ENCODE peak calls at places on chromosomes 16 and 17, in four cellular contexts. I, Y, E and S are unnamed samples.

GRCh38 chr17:50908860-50909764 is 43.0 kb upstream of the TOB1 start:
- DNase-seq in E (no peak), Y (no peak), I (peak), S (no peak)

GRCh38 chr17:61803796-61804195 is 59.5 kb downstream of the BRIP1 start:
- DNase-seq in E (no peak), I (no peak), Y (no peak), S (no peak)

GRCh38 chr16:86910146-86910805 is 331.9 kb downstream of the FOXL1 start:
- DNase-seq in E (no peak), Y (no peak), I (no peak), S (no peak)

GRCh38 chr16:88924834-88925539 is 52.0 kb downstream of the CBFA2T3 start:
- DNase-seq in I (peak), Y (no peak), E (peak), S (peak)

GRCh38 chr16:56637814-56638750 is at the start of gene MT1A:
- DNase-seq in I (no peak), E (no peak), Y (peak), S (no peak)

GRCh38 chr17:60269417-60269816 is 119.6 kb downstream of the CA4 start:
- DNase-seq in I (no peak), E (no peak), Y (no peak), S (no peak)

GRCh38 chr16:15770512-15770911 is 86.3 kb downstream of the MYH11 start:
- DNase-seq in I (no peak), E (no peak), Y (no peak), S (peak)

GRCh38 chr17:29495011-29495410 is 71.8 kb downstream of the ABHD15 start:
- DNase-seq in E (no peak), Y (no peak), I (no peak), S (peak)

DNA sequence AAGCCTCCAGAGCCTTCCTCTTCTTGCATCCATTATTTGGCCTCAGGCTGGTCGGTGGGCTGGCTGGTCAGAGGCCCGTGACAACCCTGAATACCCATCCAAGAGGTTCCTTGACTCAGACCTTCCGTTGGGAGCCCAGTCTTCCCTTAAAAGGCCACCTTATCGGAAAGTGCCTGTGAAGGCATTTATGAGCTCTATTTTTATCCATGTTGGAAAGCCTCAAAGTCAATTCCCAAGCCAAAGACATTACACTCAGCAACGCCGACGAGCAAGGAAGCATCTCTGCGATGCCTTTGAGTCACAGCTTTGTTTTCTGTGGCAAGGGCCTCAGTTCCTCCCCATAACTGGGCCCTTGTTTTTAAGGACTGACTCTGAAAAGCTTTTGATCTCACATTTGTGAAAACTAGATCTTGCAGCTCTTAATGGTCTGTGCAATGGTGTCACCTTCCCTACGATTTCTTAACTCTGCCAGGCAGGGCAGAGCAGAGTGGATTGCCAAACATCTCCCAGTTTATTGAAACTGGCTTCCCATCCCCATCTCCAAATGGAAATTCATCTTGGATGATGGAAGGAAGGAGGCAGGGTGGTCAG is 13.3 kb upstream of the SPOP start:
- DNase-seq in Y (peak), I (no peak), E (no peak), S (no peak)
- H3K4me3 ChIP-seq in Y (peak), I (no peak), E (no peak), S (no peak)

DNA sequence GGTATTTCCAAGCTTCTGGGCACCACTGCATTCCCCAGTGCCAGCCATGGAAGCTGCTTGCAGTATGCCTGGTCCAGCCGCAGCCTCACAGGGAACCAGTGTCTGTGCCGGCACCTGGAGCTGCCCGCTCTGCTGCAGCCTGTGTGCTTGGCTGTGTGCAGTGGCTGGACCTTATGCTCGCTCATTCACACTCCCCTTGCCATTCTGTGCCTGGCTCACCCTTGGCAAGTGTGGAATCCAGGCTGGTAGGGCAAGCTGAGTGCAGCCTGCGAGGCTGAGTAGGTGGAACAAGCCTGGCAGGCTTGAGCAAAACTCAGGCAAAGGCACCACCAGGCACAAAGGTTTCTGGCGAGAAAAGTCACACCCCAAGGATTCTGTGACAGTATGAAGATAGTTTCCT is 144.0 kb downstream of the MYO1D start:
- DNase-seq in I (no peak), Y (no peak), E (no peak), S (no peak)
- H3K4me3 ChIP-seq in I (no peak), Y (no peak), E (no peak), S (no peak)

GRCh38 chr16:65119905-65120341 is 1.9 kb downstream of the CDH11 start:
- DNase-seq in I (peak), Y (no peak), E (peak), S (no peak)
- H3K4me3 ChIP-seq in I (peak), Y (peak), E (peak), S (peak)

GRCh38 chr17:15442316-15443185 is 24.9 kb downstream of the CDRT4 start:
- DNase-seq in E (no peak), Y (no peak), I (no peak), S (no peak)
- H3K4me3 ChIP-seq in E (no peak), Y (no peak), I (no peak), S (no peak)

DNA sequence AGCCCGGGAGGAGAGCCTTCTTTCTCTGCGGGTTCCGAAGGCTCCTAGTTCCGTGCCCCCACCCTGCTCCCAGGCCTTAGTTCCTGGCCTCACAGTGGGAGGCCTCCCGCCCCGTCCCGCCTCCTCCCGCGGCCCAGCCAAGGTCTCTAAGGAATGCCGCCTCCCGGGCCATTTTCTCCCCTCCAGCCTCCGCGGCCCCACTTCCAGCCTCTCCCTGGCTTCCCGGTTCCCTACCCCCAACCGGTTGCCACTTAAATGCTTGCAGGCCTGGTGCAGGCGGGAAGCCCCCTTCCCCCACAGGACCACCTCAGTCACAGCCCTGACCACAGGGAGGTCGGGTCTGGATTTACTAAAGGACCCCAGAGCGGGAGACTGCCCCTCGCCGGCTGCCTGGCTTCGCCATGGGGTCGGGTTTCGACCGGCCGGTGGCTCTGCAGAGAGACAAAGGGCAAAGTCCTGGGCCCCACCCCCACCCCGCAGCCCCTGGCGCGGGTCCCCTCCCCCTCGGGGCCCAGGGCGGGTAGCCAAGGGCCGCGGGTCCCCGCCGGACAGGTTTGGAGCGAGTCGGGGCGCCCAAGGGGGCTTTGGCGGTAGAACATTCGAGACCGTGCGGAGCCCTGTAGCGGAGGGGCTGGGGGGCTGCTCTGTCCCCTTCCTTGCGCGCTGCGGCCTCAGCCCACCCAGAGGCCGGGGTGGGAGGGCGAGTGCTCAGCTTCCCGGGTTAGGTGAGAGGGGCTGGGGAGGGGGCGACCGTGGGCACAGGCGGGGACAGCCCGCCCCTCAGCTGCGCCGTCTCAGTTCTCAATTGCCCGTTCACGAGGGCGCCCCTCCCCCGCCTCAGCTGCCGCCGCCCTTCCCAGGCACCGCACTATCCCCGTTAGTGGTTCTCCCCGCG is 16.4 kb downstream of the IGF2BP1 start:
- DNase-seq in I (no peak), Y (no peak), E (no peak), S (no peak)
- H3K4me3 ChIP-seq in I (peak), Y (no peak), E (no peak), S (no peak)

GRCh38 chr16:19114359-19115147 is 789 bp downstream of the ITPRIPL2 start:
- DNase-seq in Y (no peak), E (no peak), I (no peak), S (no peak)
- H3K4me3 ChIP-seq in Y (peak), E (peak), I (peak), S (peak)